ENCODE peak calls at places on chromosomes 4 and X, in ten cellular contexts. D is omental fat pad; S is NCI-H524; A is EH; T is T-helper 1 cell; B is endothelial cell; C is amygdala; Q is hypothalamus; U is stimulated activated CD4-positive, alpha-beta T cell treated with anti-CD3 and anti-CD28 coated beads, Interleukin-12 subunit alpha, Interleukin-12 subunit beta, amount 100 ng/mL, for 24 hours; P is tibial nerve. G is an unnamed sample.

GRCh38 chrX:39875834-39876625 is 221.7 kb downstream of the BCOR start:
- DNase-seq in D (no peak), S (peak; percentile 76), A (no peak), T (no peak), B (no peak), C (no peak), Q (no peak), U (no peak), P (no peak), G (no peak)

GRCh38 chr4:158067646-158068045 is 105.2 kb downstream of the GASK1B start:
- DNase-seq in D (no peak), S (no peak), A (peak; percentile 49), T (no peak), B (no peak), C (no peak), Q (no peak), U (no peak), P (no peak), G (no peak)

GRCh38 chrX:1535241-1536041 is 1.5 kb downstream of the P2RY8 start:
- DNase-seq in D (no peak), S (no peak), A (no peak), T (peak; percentile 56), B (no peak), C (no peak), Q (no peak), U (no peak), P (peak; percentile 64), G (no peak)

GRCh38 chrX:69165116-69165651 is at the start of gene PJA1:
- DNase-seq in D (no peak), S (peak; percentile 38), A (peak; percentile 74), T (peak; percentile 76), B (peak; percentile 64), C (peak; percentile 68), Q (peak; percentile 64), U (peak; percentile 33), P (peak; percentile 52), G (peak; percentile 74)

GRCh38 chr4:99405433-99406115 is 29.6 kb downstream of the ADH7 start:
- DNase-seq in D (peak; percentile 80), S (peak; percentile 16), A (peak; percentile 81), T (peak; percentile 41), B (peak; percentile 77), C (peak; percentile 65), Q (peak; percentile 8), U (peak; percentile 17), P (peak; percentile 93), G (peak; percentile 46)

GRCh38 chr4:73181231-73181630 is 77.4 kb downstream of the ANKRD17 start:
- DNase-seq in D (no peak), S (no peak), A (no peak), T (no peak), B (no peak), C (no peak), Q (no peak), U (no peak), P (no peak), G (no peak)

GRCh38 chrX:140918398-140919043 is 83.9 kb upstream of the SPANXB1 start:
- DNase-seq in D (no peak), S (peak; percentile 56), A (peak; percentile 54), T (peak; percentile 76), B (peak; percentile 38), C (peak; percentile 26), Q (peak; percentile 1), U (no peak), P (no peak), G (no peak)

GRCh38 chrX:153804100-153804595 is 9.7 kb downstream of the SSR4 start:
- DNase-seq in D (no peak), S (no peak), A (no peak), T (no peak), B (no peak), C (no peak), Q (no peak), U (no peak), P (no peak), G (no peak)

GRCh38 chr4:74370912-74371311 is 6.0 kb downstream of the EREG start:
- DNase-seq in D (no peak), S (no peak), A (peak; percentile 67), T (peak; percentile 7), B (peak; percentile 44), C (peak; percentile 5), Q (no peak), U (no peak), P (no peak), G (no peak)

GRCh38 chrX:150503898-150504219 is 64.6 kb upstream of the MTM1 start:
- DNase-seq in D (no peak), S (no peak), A (peak; percentile 11), T (no peak), B (no peak), C (no peak), Q (no peak), U (no peak), P (no peak), G (no peak)

GRCh38 chrX:17425151-17425550 is 50.2 kb downstream of the NHS start:
- DNase-seq in D (no peak), S (no peak), A (no peak), T (no peak), B (no peak), C (no peak), Q (no peak), U (no peak), P (no peak), G (no peak)

GRCh38 chrX:119880552-119881437 is 9.2 kb downstream of the NDUFA1 start:
- DNase-seq in D (no peak), S (peak; percentile 17), A (peak; percentile 64), T (peak; percentile 62), B (peak; percentile 18), C (no peak), Q (no peak), U (no peak), P (peak; percentile 9), G (no peak)

GRCh38 chrX:31871989-31872388 is 800.1 kb upstream of the FTHL17 start:
- DNase-seq in D (no peak), S (no peak), A (no peak), T (no peak), B (no peak), C (no peak), Q (no peak), U (no peak), P (no peak), G (no peak)

GRCh38 chrX:40470830-40471429 is 109.8 kb upstream of the ATP6AP2 start:
- DNase-seq in D (no peak), S (peak; percentile 3), A (no peak), T (no peak), B (no peak), C (no peak), Q (no peak), U (no peak), P (no peak), G (no peak)

GRCh38 chrX:116694046-116694445 is 231.3 kb upstream of the CT83 start:
- DNase-seq in D (no peak), S (no peak), A (no peak), T (no peak), B (no peak), C (no peak), Q (no peak), U (no peak), P (no peak), G (no peak)

GRCh38 chr4:14524236-14524635 is 478.0 kb upstream of the CPEB2 start:
- DNase-seq in D (no peak), S (no peak), A (no peak), T (no peak), B (no peak), C (no peak), Q (no peak), U (no peak), P (no peak), G (no peak)

GRCh38 chrX:134949271-134949670 is 41.5 kb upstream of the SMIM10 start:
- DNase-seq in D (no peak), S (no peak), A (peak; percentile 41), T (no peak), B (no peak), C (no peak), Q (no peak), U (no peak), P (no peak), G (no peak)

GRCh38 chrX:118495061-118495921 is at the start of gene DOCK11:
- DNase-seq in D (no peak), S (peak; percentile 36), A (peak; percentile 88), T (peak; percentile 93), B (peak; percentile 39), C (peak; percentile 71), Q (peak; percentile 53), U (peak; percentile 54), P (peak; percentile 50), G (peak; percentile 66)